ENCODE peak calls at places on chromosomes 5 and 9, in ten cellular contexts. T is upper lobe of right lung, I is cardiac fibroblast, J is fibroblast of mammary gland, V is brain microvascular endothelial cell, B is AG09319, F is astrocyte of the spinal cord, S is WTC11, Z is mesothelial cell of epicardium, R is choroid plexus epithelial cell. M is an unnamed sample.

GRCh38 chr5:124628721-124629596 is 117.5 kb downstream of the ZNF608 start:
- DNase-seq in F (peak; percentile 98), V (peak; percentile 97), S (peak; percentile 19), R (peak; percentile 98), J (peak; percentile 98), Z (no peak), B (peak; percentile 58), T (no peak), I (peak; percentile 83), M (no peak)

GRCh38 chr9:7293091-7293490 is 506.5 kb downstream of the DMAC1 start:
- DNase-seq in I (no peak), B (no peak), Z (no peak), V (no peak), T (no peak), J (peak; percentile 36), F (no peak), S (no peak), R (no peak), M (no peak)

GRCh38 chr9:76516350-76516749 is 57.4 kb downstream of the GCNT1 start:
- DNase-seq in R (peak; percentile 23), B (no peak), S (no peak), F (no peak), J (no peak), Z (no peak), V (no peak), T (no peak), I (no peak), M (no peak)

GRCh38 chr5:117454716-117455212 is 880.1 kb upstream of the SEMA6A start:
- DNase-seq in S (peak; percentile 73), F (peak; percentile 14), B (no peak), R (peak; percentile 17), J (peak; percentile 18), Z (no peak), T (peak; percentile 63), V (no peak), I (peak; percentile 39), M (no peak)

GRCh38 chr5:136055612-136056302 is 27.0 kb downstream of the TGFBI start:
- DNase-seq in T (no peak), F (no peak), I (no peak), V (no peak), B (no peak), S (no peak), Z (no peak), R (no peak), J (no peak), M (no peak)

GRCh38 chr5:9953691-9954090 is 296.0 kb downstream of the ATPSCKMT start:
- DNase-seq in F (no peak), Z (no peak), I (no peak), R (no peak), V (no peak), S (no peak), J (no peak), T (no peak), B (no peak), M (no peak)

GRCh38 chr9:20563917-20564316 is 58.4 kb downstream of the MLLT3 start:
- DNase-seq in B (no peak), F (no peak), V (no peak), I (no peak), J (no peak), T (no peak), R (no peak), Z (no peak), S (no peak), M (no peak)

GRCh38 chr9:130451509-130452388 is 7.0 kb downstream of the ASS1 start:
- DNase-seq in B (peak; percentile 83), Z (peak; percentile 92), F (peak; percentile 95), S (peak; percentile 80), I (peak; percentile 98), T (peak; percentile 91), J (peak; percentile 96), V (peak; percentile 94), R (peak; percentile 99), M (peak; percentile 71)

GRCh38 chr5:160129841-160130240 is 10.6 kb upstream of the PWWP2A start:
- DNase-seq in S (no peak), Z (no peak), R (peak; percentile 14), I (peak; percentile 12), T (no peak), F (no peak), J (peak; percentile 46), B (no peak), V (no peak), M (no peak)

GRCh38 chr9:16368425-16369087 is 501.9 kb downstream of the BNC2 start:
- DNase-seq in S (no peak), B (no peak), Z (no peak), I (no peak), T (no peak), F (no peak), J (peak; percentile 44), V (no peak), R (no peak), M (no peak)

GRCh38 chr9:93172646-93173364 is 11.1 kb upstream of the WNK2 start:
- DNase-seq in T (no peak), V (no peak), I (no peak), J (no peak), F (no peak), R (no peak), B (no peak), Z (no peak), S (no peak), M (no peak)

GRCh38 chr5:175887463-175887862 is 16.1 kb downstream of the CPLX2 start:
- DNase-seq in B (no peak), F (peak; percentile 17), Z (no peak), I (no peak), S (no peak), R (peak; percentile 3), V (no peak), J (no peak), T (no peak), M (no peak)

GRCh38 chr5:111834926-111835599 is 78.1 kb upstream of the NREP start:
- DNase-seq in T (no peak), S (no peak), J (peak; percentile 31), Z (no peak), B (no peak), F (peak; percentile 40), V (no peak), R (peak; percentile 35), I (peak; percentile 39), M (no peak)

GRCh38 chr9:108033976-108034964 is 544.7 kb upstream of the KLF4 start:
- DNase-seq in J (peak; percentile 89), F (no peak), S (no peak), V (no peak), R (peak; percentile 74), B (peak; percentile 66), Z (no peak), I (peak; percentile 84), T (no peak), M (peak; percentile 30)

GRCh38 chr9:74742792-74743389 is 144.8 kb downstream of the TRPM6 start:
- DNase-seq in T (no peak), B (no peak), R (peak; percentile 74), Z (no peak), F (peak; percentile 54), S (peak; percentile 43), I (peak; percentile 48), J (peak; percentile 57), V (peak; percentile 27), M (no peak)

GRCh38 chr5:77167695-77168111 is 42.8 kb upstream of the PDE8B start:
- DNase-seq in J (peak; percentile 93), B (peak; percentile 46), V (peak; percentile 91), Z (no peak), I (peak; percentile 75), F (peak; percentile 89), T (no peak), R (peak; percentile 94), S (no peak), M (no peak)

GRCh38 chr9:136547508-136548215 is 1.8 kb upstream of the NOTCH1 start:
- DNase-seq in T (no peak), S (no peak), Z (no peak), J (no peak), F (no peak), R (no peak), I (no peak), B (no peak), V (no peak), M (no peak)

GRCh38 chr5:74938250-74938649 is 72.1 kb upstream of the FAM169A start:
- DNase-seq in V (no peak), S (no peak), Z (no peak), J (peak; percentile 64), F (peak; percentile 18), R (peak; percentile 46), T (no peak), B (no peak), I (no peak), M (no peak)

GRCh38 chr5:129271309-129271708 is 176.8 kb downstream of the ISOC1 start:
- DNase-seq in J (peak; percentile 40), Z (no peak), V (no peak), F (no peak), T (no peak), R (peak; percentile 13), I (peak; percentile 77), S (peak; percentile 48), B (no peak), M (no peak)
- TF ChIP-seq CTCF in J (peak; percentile 36), Z (no peak), V (no peak), F (no peak), T (no peak), R (peak; percentile 34), I (peak; percentile 41), S (no peak), B (no peak), M (no peak)

DNA sequence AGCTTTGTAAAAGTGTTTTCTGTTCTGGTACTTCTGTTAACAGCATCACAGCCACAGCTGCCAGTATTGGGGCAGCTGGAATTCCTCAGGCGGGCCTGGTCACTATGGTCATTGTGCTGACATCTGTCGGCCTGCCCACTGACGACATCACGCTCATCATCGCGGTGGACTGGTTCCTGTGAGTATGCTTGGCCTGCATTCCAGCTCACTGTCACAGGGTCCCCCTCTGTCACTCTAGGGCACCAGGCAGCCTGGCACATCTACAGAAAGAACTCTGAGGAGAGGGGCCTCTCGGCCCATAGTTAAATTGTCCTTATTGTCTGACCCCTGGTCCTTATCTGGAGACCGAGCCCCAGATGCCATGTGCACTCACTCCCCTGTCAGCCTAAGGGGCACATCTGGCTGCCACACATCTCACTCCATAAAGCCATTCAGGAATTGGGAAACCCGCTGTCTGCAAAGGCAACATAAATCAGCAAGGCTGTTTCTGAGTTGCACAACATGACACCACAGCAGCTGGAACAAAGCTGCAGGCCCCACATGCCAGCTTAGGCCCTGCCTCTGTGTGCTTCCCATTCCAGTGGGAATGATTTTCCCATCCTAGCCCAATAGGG is 77.5 kb downstream of the SLC1A3 start:
- DNase-seq in S (no peak), I (peak; percentile 57), Z (no peak), T (peak; percentile 70), B (no peak), V (no peak), R (no peak), F (no peak), J (peak; percentile 87), M (no peak)
- TF ChIP-seq CTCF in S (no peak), I (no peak), Z (no peak), T (no peak), B (no peak), V (no peak), R (no peak), F (no peak), J (no peak), M (no peak)

GRCh38 chr9:11319477-11320060 is 706.8 kb upstream of the PTPRD start:
- DNase-seq in T (no peak), Z (no peak), R (peak; percentile 61), V (peak; percentile 13), B (no peak), F (peak; percentile 17), J (peak; percentile 16), S (peak; percentile 17), I (peak; percentile 3), M (no peak)
- TF ChIP-seq CTCF in T (peak; percentile 40), Z (peak; percentile 53), R (peak; percentile 79), V (peak; percentile 79), B (no peak), F (peak; percentile 51), J (peak; percentile 37), S (peak; percentile 30), I (peak; percentile 21), M (no peak)

GRCh38 chr5:150163547-150164059 is 3.0 kb upstream of the CDX1 start:
- DNase-seq in T (no peak), B (no peak), J (no peak), S (peak; percentile 51), Z (no peak), V (no peak), F (no peak), R (no peak), I (peak; percentile 59), M (no peak)
- TF ChIP-seq CTCF in T (no peak), B (peak; percentile 37), J (peak; percentile 27), S (no peak), Z (no peak), V (peak; percentile 43), F (peak; percentile 8), R (peak; percentile 41), I (peak; percentile 28), M (no peak)